ENCODE peak calls at places on chromosomes 6 and 20, in six cellular contexts. L is astrocyte of the spinal cord, O is stomach, C is A549, E is left ventricle myocardium inferior, B is transverse colon. D is an unnamed sample.

GRCh38 chr6:106520711-106521367 is 108.5 kb downstream of the RTN4IP1 start:
- DNase-seq in B (peak; percentile 61), E (no peak), O (peak; percentile 50), L (no peak), C (no peak), D (no peak)

GRCh38 chr20:15179426-15180190 is 842.2 kb upstream of the FLRT3 start:
- DNase-seq in E (peak; percentile 19), O (no peak), L (no peak), B (peak; percentile 11), C (no peak), D (no peak)

GRCh38 chr6:132830236-132830799 is 15.9 kb downstream of the RPS12 start:
- DNase-seq in C (peak; percentile 35), O (no peak), E (no peak), B (no peak), L (peak; percentile 51), D (peak; percentile 34)

GRCh38 chr6:113980937-113981554 is 10.1 kb upstream of the HDAC2 start:
- DNase-seq in L (peak; percentile 35), O (no peak), B (no peak), E (no peak), C (peak; percentile 23), D (peak; percentile 20)

GRCh38 chr20:23396961-23397620 is 24.2 kb downstream of the NAPB start:
- DNase-seq in B (no peak), C (no peak), E (no peak), L (peak; percentile 36), O (no peak), D (no peak)

GRCh38 chr6:104462811-104463599 is 396.7 kb downstream of the HACE1 start:
- DNase-seq in B (no peak), C (peak; percentile 2), O (no peak), L (no peak), E (no peak), D (no peak)

GRCh38 chr6:83065511-83066192 is at the start of gene UBE3D:
- DNase-seq in B (peak; percentile 92), L (peak; percentile 74), O (peak; percentile 93), C (peak; percentile 78), E (peak; percentile 92), D (peak; percentile 92)

GRCh38 chr20:50187403-50188051 is 3.1 kb upstream of the CEBPB start:
- DNase-seq in L (peak; percentile 75), O (no peak), B (peak; percentile 59), C (peak; percentile 88), E (no peak), D (peak; percentile 51)

GRCh38 chr6:154930490-154930889 is 64.6 kb upstream of the TIAM2 start:
- DNase-seq in B (no peak), L (no peak), O (no peak), E (no peak), C (no peak), D (no peak)

GRCh38 chr20:63347950-63348827 is 13.0 kb downstream of the CHRNA4 start:
- DNase-seq in L (no peak), C (no peak), O (no peak), E (no peak), B (no peak), D (no peak)

GRCh38 chr20:24164360-24164759 is 175.8 kb upstream of the GGTLC1 start:
- DNase-seq in O (no peak), L (peak; percentile 5), C (peak; percentile 19), E (no peak), B (no peak), D (peak; percentile 6)

GRCh38 chr6:142916881-142917280 is 28.1 kb downstream of the HIVEP2 start:
- DNase-seq in O (no peak), E (no peak), B (no peak), L (no peak), C (no peak), D (no peak)

DNA sequence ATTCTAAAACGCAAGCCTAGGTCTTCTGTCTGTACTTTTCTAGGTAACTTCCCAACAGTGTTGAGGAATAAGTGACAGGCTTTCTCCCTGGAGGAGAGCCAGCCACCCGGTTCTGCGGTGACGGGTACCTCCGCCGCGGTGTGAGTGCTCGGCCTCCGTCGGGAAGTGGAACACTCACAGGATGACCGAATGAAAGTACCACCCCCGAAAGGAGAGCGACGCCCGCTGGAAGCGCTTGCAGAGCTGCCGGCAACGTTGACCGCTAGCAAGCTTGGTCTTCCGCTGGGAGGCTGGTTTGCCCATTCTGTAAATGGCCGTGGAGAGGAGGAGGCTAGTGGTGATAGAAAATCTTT is 581 bp upstream of the TMEM242 start:
- DNase-seq in L (peak; percentile 89), C (peak; percentile 71), O (peak; percentile 77), B (peak; percentile 75), E (peak; percentile 80), D (peak; percentile 63)
- TF ChIP-seq CTCF in L (peak; percentile 25), C (no peak), O (no peak), B (no peak), E (no peak), D (no peak)

DNA sequence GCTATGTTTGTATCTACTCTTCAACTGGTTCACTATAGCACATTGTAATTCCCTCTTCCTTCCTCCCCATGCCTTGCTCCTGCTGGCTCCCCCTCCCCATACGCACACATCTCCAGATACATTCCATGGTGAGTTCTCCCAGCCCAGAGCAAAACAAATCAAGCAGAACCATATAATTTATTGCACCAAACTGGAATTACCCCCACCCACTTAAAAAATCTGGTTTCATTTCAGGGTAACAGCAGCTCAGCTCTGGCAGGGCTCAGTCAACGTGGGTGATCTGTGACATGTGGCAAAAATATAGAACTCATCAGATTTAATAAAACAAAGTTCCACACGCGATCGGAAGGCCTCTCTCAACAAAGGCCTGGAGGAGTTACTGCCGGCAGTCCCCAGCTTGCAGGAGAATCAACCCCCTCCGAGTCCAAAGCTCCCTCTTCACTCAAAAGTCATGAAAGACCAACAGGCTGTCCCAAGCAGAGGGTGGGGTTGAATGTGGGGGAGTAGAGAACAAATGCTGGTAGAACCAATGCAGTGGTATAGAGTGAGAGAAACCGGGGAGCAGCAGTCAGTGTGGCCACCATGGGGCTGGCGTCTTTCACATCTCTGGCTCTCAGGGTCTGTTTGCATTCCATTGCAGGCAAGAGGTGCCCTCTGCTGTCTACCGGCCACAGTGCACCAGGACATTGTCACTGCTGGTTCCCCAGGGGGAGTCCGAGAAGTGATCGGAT is 323.3 kb upstream of the NT5E start:
- DNase-seq in C (peak; percentile 73), B (peak; percentile 10), L (peak; percentile 59), E (peak; percentile 27), O (no peak), D (peak; percentile 78)
- TF ChIP-seq CTCF in C (peak; percentile 66), B (no peak), L (peak; percentile 82), E (peak; percentile 41), O (no peak), D (peak; percentile 81)

DNA sequence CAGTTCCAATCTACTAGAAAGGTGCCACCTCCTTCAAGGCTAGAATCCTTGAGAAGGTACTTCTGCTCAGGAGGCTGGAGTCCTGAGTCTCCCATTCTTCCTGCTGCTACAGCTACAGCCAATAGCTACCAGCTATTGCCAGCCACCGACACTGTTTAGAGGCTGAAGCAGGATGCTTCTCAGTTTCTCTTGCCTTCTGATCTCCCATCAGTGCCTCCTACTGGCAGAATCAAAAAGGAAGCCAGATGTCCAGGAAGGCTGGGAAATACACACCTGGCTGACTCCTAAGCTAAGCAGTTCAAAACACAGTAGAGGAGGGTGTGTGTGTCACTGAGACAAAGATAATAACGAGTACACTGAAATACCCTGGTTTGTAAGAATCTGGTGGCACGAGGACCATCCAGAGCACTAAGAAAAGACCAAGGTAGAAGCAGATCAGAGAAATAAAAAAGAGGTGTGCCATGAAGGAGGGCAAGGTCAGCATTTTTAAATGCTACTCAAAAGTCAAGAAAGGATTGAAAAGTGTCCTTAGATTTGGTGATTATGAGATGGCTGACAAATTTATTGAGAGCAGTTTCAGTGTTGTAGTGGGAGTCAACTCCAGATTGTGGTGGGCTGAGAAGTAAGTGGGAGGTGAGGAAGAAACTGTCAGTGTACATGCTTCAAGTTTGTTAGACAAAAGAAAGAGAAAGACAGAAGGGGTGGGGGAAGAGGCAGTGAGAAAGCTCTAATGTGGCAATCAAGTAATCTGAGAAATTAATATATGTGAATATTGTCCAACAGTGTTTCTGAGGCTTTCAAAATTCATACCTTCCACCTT is 2.3 kb upstream of the HLA-DMA start:
- DNase-seq in E (no peak), L (peak; percentile 16), O (peak; percentile 38), C (peak; percentile 54), B (peak; percentile 42), D (peak; percentile 51)
- TF ChIP-seq CTCF in E (no peak), L (peak; percentile 49), O (no peak), C (peak; percentile 27), B (peak; percentile 26), D (peak; percentile 69)

GRCh38 chr6:123962508-123962907 is 158.8 kb downstream of the NKAIN2 start:
- DNase-seq in C (no peak), L (no peak), O (peak; percentile 89), B (peak; percentile 53), E (no peak), D (peak; percentile 41)

GRCh38 chr6:123967900-123968299 is 164.2 kb downstream of the NKAIN2 start:
- DNase-seq in E (no peak), L (no peak), C (no peak), O (no peak), B (no peak), D (no peak)

DNA sequence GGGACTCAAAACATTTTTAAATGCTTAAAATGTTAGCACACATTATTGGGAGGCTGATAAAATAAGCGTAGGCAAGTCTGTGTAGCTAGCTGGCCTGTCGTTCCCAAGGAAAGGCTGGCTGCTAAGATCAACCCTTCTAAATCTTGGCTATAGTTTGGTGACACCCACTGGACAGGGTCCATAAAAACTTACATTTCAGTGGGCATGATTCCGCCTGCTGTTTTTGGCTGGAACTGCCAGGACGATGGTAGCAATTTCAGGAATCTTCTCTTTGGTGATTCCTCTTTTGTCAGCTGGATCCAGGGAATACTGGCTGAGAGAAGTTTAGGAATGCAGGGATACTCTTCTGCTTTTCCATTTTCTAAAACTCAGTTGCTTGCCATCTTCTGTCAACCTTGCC is 162.2 kb downstream of the NKAIN2 start:
- DNase-seq in C (peak; percentile 7), L (peak; percentile 29), E (no peak), O (no peak), B (no peak), D (peak; percentile 6)
- TF ChIP-seq CTCF in C (no peak), L (peak; percentile 41), E (peak; percentile 49), O (no peak), B (no peak), D (no peak)

GRCh38 chr20:41848180-41848579 is 230.0 kb upstream of the CHD6 start:
- DNase-seq in B (no peak), C (peak; percentile 5), O (no peak), E (no peak), L (no peak), D (no peak)
- TF ChIP-seq CTCF in B (no peak), C (no peak), O (no peak), E (no peak), L (no peak), D (no peak)

GRCh38 chr6:137871299-137871698 is 4.2 kb downstream of the TNFAIP3 start:
- DNase-seq in L (no peak), C (no peak), E (no peak), O (no peak), B (no peak), D (no peak)

GRCh38 chr6:137870286-137870685 is 3.2 kb downstream of the TNFAIP3 start:
- DNase-seq in E (no peak), C (no peak), O (no peak), B (no peak), L (no peak), D (no peak)

GRCh38 chr6:137872071-137872470 is 5.0 kb downstream of the TNFAIP3 start:
- DNase-seq in O (no peak), E (no peak), C (no peak), B (no peak), L (peak; percentile 51), D (no peak)

GRCh38 chr6:137869781-137870180 is 2.7 kb downstream of the TNFAIP3 start:
- DNase-seq in C (no peak), O (no peak), E (no peak), B (no peak), L (no peak), D (no peak)

GRCh38 chr6:137870744-137871247 is 3.7 kb downstream of the TNFAIP3 start:
- DNase-seq in E (no peak), C (no peak), B (no peak), L (no peak), O (no peak), D (no peak)
- TF ChIP-seq CTCF in E (no peak), C (no peak), B (peak; percentile 5), L (peak; percentile 0), O (no peak), D (no peak)

D was measured in Calu3.